ENCODE peak calls at places on chromosomes 13 and 19, in eight cellular contexts. F, I, B, W, Q, G, K and H are unnamed samples.

GRCh38 chr19:40236026-40236355 is 9.5 kb upstream of the CCNP start:
- DNase-seq in B (no peak), K (no peak), I (no peak), G (no peak), F (no peak), Q (no peak), W (no peak), H (no peak)

GRCh38 chr13:77492982-77493381 is 42.5 kb upstream of the SCEL start:
- DNase-seq in I (peak), G (no peak), B (no peak), Q (no peak), W (no peak), F (peak), K (no peak), H (no peak)

GRCh38 chr19:5832527-5833216 is 6.8 kb downstream of the FUT6 start:
- DNase-seq in K (no peak), W (no peak), F (peak), I (no peak), G (no peak), B (no peak), Q (no peak), H (no peak)

GRCh38 chr19:35596366-35596999 is 10.5 kb downstream of the PMIS2 start:
- DNase-seq in Q (peak), K (no peak), B (no peak), G (no peak), F (peak), W (no peak), I (peak), H (peak)

GRCh38 chr13:44425041-44425814 is 51.6 kb downstream of the SERP2 start:
- DNase-seq in Q (no peak), G (no peak), B (no peak), W (no peak), K (no peak), F (peak), I (no peak), H (peak)

GRCh38 chr19:53002479-53002878 is 11.2 kb upstream of the ERVV-1 start:
- DNase-seq in Q (no peak), F (no peak), G (no peak), I (peak), K (no peak), W (peak), B (no peak), H (no peak)

GRCh38 chr19:46783670-46784069 is 4.7 kb downstream of the SLC1A5 start:
- DNase-seq in F (no peak), K (no peak), G (no peak), B (no peak), Q (no peak), W (no peak), I (no peak), H (no peak)

GRCh38 chr13:112911883-112912282 is 57.1 kb upstream of the MCF2L start:
- DNase-seq in B (no peak), G (no peak), Q (no peak), F (no peak), K (no peak), I (no peak), W (no peak), H (no peak)

GRCh38 chr13:109297628-109298027 is 488.8 kb downstream of the IRS2 start:
- DNase-seq in F (peak), B (no peak), Q (no peak), I (no peak), K (peak), W (no peak), G (no peak), H (no peak)

GRCh38 chr19:13286195-13286985 is 136.2 kb downstream of the IER2 start:
- DNase-seq in Q (no peak), K (no peak), I (no peak), B (no peak), G (no peak), F (no peak), W (no peak), H (no peak)

GRCh38 chr13:51067376-51068125 is 43.5 kb downstream of the C13orf42 start:
- DNase-seq in F (no peak), I (no peak), G (no peak), K (no peak), W (no peak), B (no peak), Q (no peak), H (no peak)

GRCh38 chr13:97254809-97255208 is 32.7 kb downstream of the MBNL2 start:
- DNase-seq in G (no peak), B (no peak), Q (no peak), F (no peak), W (no peak), I (peak), K (peak), H (no peak)

GRCh38 chr19:13150919-13151604 is 851 bp downstream of the IER2 start:
- DNase-seq in B (peak), I (no peak), W (peak), K (no peak), G (no peak), F (no peak), Q (peak), H (peak)

GRCh38 chr19:42018503-42019193 is 24.6 kb upstream of the ATP1A3 start:
- DNase-seq in G (no peak), Q (peak), K (peak), W (no peak), F (no peak), B (no peak), I (no peak), H (no peak)

GRCh38 chr19:50768289-50768688 is 2.0 kb upstream of the GPR32 start:
- DNase-seq in I (no peak), B (no peak), G (no peak), K (no peak), W (no peak), Q (no peak), F (no peak), H (no peak)

GRCh38 chr19:28881616-28882015 is 331.3 kb downstream of the UQCRFS1 start:
- DNase-seq in I (no peak), Q (no peak), K (no peak), W (no peak), G (no peak), F (no peak), B (no peak), H (no peak)

GRCh38 chr13:27583645-27584044 is 36.7 kb downstream of the LNX2 start:
- DNase-seq in G (no peak), K (no peak), W (no peak), B (no peak), F (no peak), Q (no peak), I (no peak), H (peak)

GRCh38 chr13:20017365-20017711 is 58.8 kb downstream of the ZMYM2 start:
- DNase-seq in Q (no peak), W (no peak), K (no peak), F (no peak), I (no peak), B (no peak), G (no peak), H (no peak)

GRCh38 chr13:20015763-20016162 is 57.2 kb downstream of the ZMYM2 start:
- DNase-seq in W (no peak), F (no peak), K (no peak), G (no peak), B (no peak), I (no peak), Q (no peak), H (no peak)

GRCh38 chr13:20019033-20019432 is 60.5 kb downstream of the ZMYM2 start:
- DNase-seq in F (no peak), B (no peak), W (no peak), I (no peak), K (no peak), Q (no peak), G (no peak), H (no peak)

DNA sequence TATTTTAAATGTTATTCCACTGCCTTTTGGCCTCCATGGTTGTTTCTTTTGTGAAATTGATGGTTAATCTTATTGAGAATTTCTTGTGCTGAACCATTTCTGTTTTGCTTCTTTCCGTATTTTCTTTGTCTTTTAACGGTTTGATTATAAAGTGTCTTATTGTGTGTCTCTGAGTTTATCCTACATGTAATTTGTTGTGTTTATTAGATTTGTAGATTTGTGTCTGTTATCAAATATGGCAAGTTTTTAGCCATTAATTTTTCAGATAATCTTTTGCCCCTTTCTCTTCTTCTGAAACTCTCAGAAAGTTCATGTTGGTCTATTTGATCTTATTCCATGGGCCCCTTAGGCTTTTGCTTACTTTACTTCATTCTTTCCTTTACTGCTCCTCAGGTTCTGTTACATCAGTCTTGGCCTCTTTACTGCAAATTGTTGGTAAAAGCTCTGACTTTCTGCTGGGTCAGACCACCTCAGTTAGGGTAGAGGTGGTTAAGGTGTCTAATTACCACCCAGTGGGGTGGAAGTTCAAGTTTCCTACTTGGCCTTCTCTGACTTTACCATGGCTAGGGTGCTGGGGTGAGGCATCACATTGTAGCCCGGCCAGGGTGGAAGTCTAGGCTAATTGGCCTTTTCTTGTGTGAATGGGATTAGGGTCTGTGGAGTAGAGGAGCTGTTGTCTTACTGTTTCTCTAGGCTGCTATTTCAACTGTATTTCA is 58.3 kb downstream of the ZMYM2 start:
- DNase-seq in G (peak), B (no peak), K (no peak), Q (no peak), W (no peak), I (peak), F (no peak), H (no peak)
- H3K4me2 ChIP-seq in G (no peak), B (no peak), K (no peak), Q (no peak), W (no peak), I (no peak), F (no peak), H (no peak)

DNA sequence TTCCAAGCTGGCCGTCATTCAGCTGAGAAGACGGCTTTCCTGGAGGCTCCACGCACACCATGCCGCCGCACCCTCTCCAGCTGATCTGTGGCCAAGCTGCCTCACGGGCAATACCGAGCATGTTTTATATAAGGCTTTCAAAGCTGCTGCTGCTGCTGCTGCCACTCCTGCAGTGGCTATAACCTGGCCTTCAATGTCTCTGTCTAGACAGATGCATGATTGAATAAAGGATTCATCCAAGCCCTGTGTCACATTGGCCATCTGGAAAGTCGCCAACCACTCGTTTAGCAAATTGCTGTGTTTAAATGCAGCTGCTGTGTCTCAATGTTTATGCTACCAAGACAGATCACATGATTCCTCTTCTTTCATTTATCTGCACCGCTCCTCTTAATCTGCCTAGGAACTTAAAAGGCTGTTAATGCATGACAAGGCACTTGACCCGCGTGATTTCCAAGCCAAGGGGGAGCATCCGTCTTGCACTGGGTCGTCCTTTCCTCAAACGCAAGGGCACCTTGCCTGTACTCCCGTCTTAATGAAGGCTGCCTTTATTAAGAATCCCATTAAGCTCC is 114.3 kb downstream of the TEX26 start:
- DNase-seq in W (peak), F (peak), K (peak), G (no peak), B (no peak), Q (no peak), I (peak), H (no peak)
- H3K9ac ChIP-seq in W (no peak), F (no peak), K (peak), G (no peak), B (no peak), Q (no peak), I (no peak), H (no peak)

DNA sequence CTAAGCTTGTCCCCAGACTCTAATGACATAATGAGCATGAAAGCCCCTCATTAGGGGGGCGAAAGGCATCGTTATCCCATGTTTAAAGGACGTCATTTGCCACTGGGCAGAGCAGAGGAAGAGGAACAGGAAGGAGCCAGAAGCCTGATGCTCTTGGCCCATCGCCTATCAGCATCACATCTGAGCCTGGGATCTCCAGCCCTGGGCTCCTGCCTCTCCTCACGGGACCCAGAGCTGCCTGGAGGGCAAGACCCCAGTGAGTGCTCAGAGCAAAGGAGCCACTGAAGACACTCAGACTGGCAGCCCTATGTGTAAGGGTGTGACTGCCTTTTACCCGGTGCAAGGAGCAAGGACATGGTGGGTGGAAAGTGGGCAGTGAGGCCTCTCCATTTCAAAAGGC is 115.0 kb upstream of the ZNF507 start:
- DNase-seq in Q (no peak), W (no peak), F (no peak), G (no peak), I (no peak), B (no peak), K (no peak), H (no peak)
- H3K4me2 ChIP-seq in Q (no peak), W (no peak), F (no peak), G (no peak), I (no peak), B (no peak), K (no peak), H (no peak)

DNA sequence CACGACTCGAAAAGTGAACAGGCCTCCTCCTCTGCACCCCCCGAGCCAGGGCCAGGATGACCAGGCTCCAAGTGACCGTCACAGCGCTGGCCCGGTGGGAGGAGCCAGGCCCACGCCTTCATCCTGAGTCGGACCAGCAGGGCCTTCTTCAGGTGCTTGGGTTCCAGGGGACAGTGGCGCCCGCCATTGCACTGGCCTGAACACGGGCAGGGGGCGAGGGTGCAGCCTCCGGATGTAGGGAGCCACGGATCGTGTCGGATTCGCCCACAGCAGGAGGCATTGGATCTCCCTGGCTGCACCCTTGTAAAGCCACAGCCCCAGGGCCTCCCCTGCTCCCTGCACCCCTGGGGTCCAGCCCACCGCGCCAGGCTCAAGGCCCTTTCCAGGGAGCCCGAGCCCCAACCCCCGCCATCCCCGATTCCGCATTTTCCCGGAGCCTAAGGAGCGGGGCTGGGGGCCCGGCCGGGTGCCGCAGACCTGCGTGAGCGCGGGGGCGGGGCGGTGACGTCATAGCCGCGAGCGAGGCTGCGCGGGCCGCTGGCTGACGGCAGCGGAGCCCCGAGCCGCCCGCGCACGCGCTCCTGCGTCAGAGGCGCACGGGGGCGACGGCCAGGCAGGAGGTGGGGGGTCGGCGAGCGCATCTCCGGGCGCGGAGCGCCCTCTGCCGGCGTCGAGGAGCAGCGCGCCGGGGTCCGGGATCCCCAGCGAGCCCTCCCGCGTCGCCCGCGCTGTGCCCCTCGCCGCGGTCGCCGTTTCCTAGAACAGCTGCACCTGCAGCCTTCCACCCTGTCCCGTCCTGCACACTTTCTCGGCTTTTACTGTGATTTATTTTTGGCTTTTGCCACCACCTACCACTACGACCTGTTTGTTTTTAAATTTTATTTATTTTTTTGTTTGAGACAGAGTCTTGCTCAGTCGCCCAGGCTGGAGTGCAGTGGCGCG is 1.5 kb upstream of the ATP5F1D start:
- DNase-seq in B (peak), I (peak), Q (peak), G (peak), K (peak), W (peak), F (peak), H (peak)
- H3K9ac ChIP-seq in B (peak), I (peak), Q (peak), G (no peak), K (peak), W (no peak), F (peak), H (peak)